ENCODE peak calls at places on chromosomes 16 and 17, in ten cellular contexts. One of them, this sample, is unnamed.

GRCh38 chr17:77184474-77184873 is 43.7 kb downstream of the SEC14L1 start:
- DNase-seq in IMR-90: no peak
- DNase-seq in PC-3: no peak
- DNase-seq in body of pancreas: no peak
- DNase-seq in hepatocyte: no peak
- DNase-seq in A549: no peak
- DNase-seq in cardiac fibroblast: no peak
- DNase-seq in heart right ventricle: no peak
- DNase-seq in bronchial epithelial cell: peak; percentile 17
- DNase-seq in kidney epithelial cell: no peak
- DNase-seq in this sample: no peak

GRCh38 chr16:11634307-11634706 is 33.9 kb upstream of the SNN start:
- DNase-seq in PC-3: no peak
- DNase-seq in A549: no peak
- DNase-seq in bronchial epithelial cell: no peak
- DNase-seq in heart right ventricle: no peak
- DNase-seq in cardiac fibroblast: no peak
- DNase-seq in IMR-90: no peak
- DNase-seq in kidney epithelial cell: no peak
- DNase-seq in body of pancreas: no peak
- DNase-seq in hepatocyte: no peak
- DNase-seq in this sample: no peak

GRCh38 chr16:22189473-22190168 is 16.5 kb upstream of the EEF2K start:
- DNase-seq in heart right ventricle: peak; percentile 63
- DNase-seq in kidney epithelial cell: no peak
- DNase-seq in A549: no peak
- DNase-seq in cardiac fibroblast: peak; percentile 63
- DNase-seq in bronchial epithelial cell: peak; percentile 47
- DNase-seq in hepatocyte: peak; percentile 30
- DNase-seq in IMR-90: peak; percentile 16
- DNase-seq in PC-3: peak; percentile 41
- DNase-seq in body of pancreas: peak; percentile 44
- DNase-seq in this sample: no peak

GRCh38 chr16:51825740-51826139 is 674.7 kb upstream of the SALL1 start:
- DNase-seq in PC-3: no peak
- DNase-seq in hepatocyte: no peak
- DNase-seq in cardiac fibroblast: no peak
- DNase-seq in bronchial epithelial cell: peak; percentile 40
- DNase-seq in A549: no peak
- DNase-seq in kidney epithelial cell: no peak
- DNase-seq in body of pancreas: no peak
- DNase-seq in IMR-90: peak; percentile 75
- DNase-seq in heart right ventricle: no peak
- DNase-seq in this sample: no peak

GRCh38 chr17:30237296-30238002 is 2.0 kb upstream of the SLC6A4 start:
- DNase-seq in heart right ventricle: no peak
- DNase-seq in bronchial epithelial cell: no peak
- DNase-seq in body of pancreas: no peak
- DNase-seq in PC-3: no peak
- DNase-seq in A549: no peak
- DNase-seq in cardiac fibroblast: no peak
- DNase-seq in IMR-90: no peak
- DNase-seq in kidney epithelial cell: no peak
- DNase-seq in hepatocyte: no peak
- DNase-seq in this sample: no peak

GRCh38 chr16:75943705-75944514 is 217.6 kb upstream of the CPHXL start:
- DNase-seq in cardiac fibroblast: no peak
- DNase-seq in body of pancreas: no peak
- DNase-seq in heart right ventricle: no peak
- DNase-seq in IMR-90: no peak
- DNase-seq in A549: no peak
- DNase-seq in PC-3: no peak
- DNase-seq in kidney epithelial cell: no peak
- DNase-seq in bronchial epithelial cell: no peak
- DNase-seq in hepatocyte: peak; percentile 53
- DNase-seq in this sample: no peak

GRCh38 chr17:76869878-76870714 is 1.9 kb downstream of the MGAT5B start:
- DNase-seq in hepatocyte: peak; percentile 41
- DNase-seq in heart right ventricle: no peak
- DNase-seq in bronchial epithelial cell: no peak
- DNase-seq in PC-3: no peak
- DNase-seq in kidney epithelial cell: no peak
- DNase-seq in IMR-90: peak; percentile 12
- DNase-seq in cardiac fibroblast: no peak
- DNase-seq in body of pancreas: no peak
- DNase-seq in A549: no peak
- DNase-seq in this sample: no peak

GRCh38 chr16:24847358-24847664 is 1.5 kb downstream of the SLC5A11 start:
- DNase-seq in PC-3: no peak
- DNase-seq in hepatocyte: no peak
- DNase-seq in kidney epithelial cell: no peak
- DNase-seq in A549: no peak
- DNase-seq in bronchial epithelial cell: no peak
- DNase-seq in heart right ventricle: no peak
- DNase-seq in body of pancreas: no peak
- DNase-seq in IMR-90: no peak
- DNase-seq in cardiac fibroblast: no peak
- DNase-seq in this sample: no peak

GRCh38 chr17:76381633-76382304 is 2.6 kb upstream of the SPHK1 start:
- DNase-seq in body of pancreas: peak; percentile 74
- DNase-seq in hepatocyte: no peak
- DNase-seq in bronchial epithelial cell: no peak
- DNase-seq in A549: no peak
- DNase-seq in PC-3: no peak
- DNase-seq in cardiac fibroblast: peak; percentile 75
- DNase-seq in heart right ventricle: peak; percentile 26
- DNase-seq in kidney epithelial cell: no peak
- DNase-seq in IMR-90: peak; percentile 49
- DNase-seq in this sample: no peak

DNA sequence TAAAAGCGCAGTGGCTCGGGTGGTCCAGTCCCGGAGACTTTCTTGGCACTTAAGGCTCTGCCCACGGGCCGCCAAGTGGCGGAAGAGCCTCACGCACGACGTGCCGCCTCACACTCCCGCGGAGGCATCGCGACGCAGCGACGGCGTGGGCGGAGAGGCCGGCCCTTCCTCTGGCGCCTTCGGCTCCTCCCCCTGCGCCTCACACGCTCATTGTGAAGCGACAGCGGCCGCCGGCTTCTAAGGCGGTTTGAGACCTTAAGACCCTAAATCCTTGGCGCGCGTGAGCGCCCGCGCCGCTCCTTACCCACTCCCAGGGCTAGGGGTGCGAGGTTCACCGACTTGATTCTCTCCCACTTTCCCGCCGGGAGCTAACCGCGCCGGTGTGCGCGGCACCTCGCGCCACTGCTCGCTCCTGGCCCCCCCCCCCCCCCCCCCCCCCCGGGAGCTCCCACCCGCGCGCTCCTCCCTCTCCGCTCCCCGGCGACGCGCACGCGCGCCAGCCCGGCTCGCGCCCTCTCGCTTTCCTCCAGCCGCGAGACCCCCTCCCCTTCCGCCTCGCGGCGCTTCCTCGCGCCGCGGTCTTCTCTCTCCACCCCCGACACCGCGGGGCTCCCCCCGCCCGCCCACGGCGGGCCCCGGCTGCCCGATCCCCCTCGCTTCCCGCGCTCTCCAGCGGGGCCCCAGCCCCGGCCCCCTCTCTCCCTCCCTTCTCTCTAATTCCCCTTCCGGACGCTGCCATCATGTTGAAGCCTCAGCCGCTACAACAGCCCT is at the start of gene ATXN2L:
- DNase-seq in kidney epithelial cell: peak; percentile 63
- DNase-seq in A549: peak; percentile 98
- DNase-seq in body of pancreas: peak; percentile 95
- DNase-seq in heart right ventricle: peak; percentile 94
- DNase-seq in IMR-90: peak; percentile 96
- DNase-seq in cardiac fibroblast: peak; percentile 98
- DNase-seq in bronchial epithelial cell: peak; percentile 79
- DNase-seq in PC-3: peak; percentile 90
- DNase-seq in hepatocyte: peak; percentile 98
- DNase-seq in this sample: peak; percentile 46
- TF ChIP-seq CTCF in kidney epithelial cell: no peak
- TF ChIP-seq CTCF in A549: no peak
- TF ChIP-seq CTCF in body of pancreas: no peak
- TF ChIP-seq CTCF in heart right ventricle: no peak
- TF ChIP-seq CTCF in IMR-90: peak; percentile 20
- TF ChIP-seq CTCF in cardiac fibroblast: peak; percentile 1
- TF ChIP-seq CTCF in bronchial epithelial cell: no peak
- TF ChIP-seq CTCF in PC-3: no peak
- TF ChIP-seq CTCF in hepatocyte: no peak
- TF ChIP-seq CTCF in this sample: no peak

DNA sequence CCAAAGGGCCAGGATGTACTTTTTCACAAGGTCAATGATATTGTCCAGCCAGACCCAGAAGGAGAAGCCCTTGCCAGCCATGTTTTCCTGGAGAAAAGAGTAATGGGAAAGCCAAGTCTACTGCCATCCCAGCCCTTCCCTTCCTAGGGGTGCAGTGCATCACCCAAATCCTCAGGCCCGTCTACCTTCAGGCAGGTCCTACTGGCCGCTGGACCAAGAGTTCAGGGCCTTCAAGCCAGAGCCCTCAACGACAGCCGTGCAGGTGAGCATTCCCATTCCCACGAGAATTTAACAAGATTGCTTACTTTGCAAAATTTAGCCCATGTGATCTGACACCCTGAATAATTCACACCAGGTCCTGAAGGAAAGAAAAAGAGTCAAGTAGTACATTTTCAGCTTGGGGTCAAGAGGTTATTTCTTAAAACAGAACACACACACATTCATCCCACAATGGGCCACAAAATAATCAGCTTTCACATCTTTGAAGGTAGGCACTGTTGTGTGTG is 35.0 kb downstream of the STAT5A start:
- DNase-seq in heart right ventricle: no peak
- DNase-seq in kidney epithelial cell: no peak
- DNase-seq in PC-3: no peak
- DNase-seq in A549: no peak
- DNase-seq in bronchial epithelial cell: no peak
- DNase-seq in IMR-90: no peak
- DNase-seq in cardiac fibroblast: no peak
- DNase-seq in body of pancreas: no peak
- DNase-seq in hepatocyte: no peak
- DNase-seq in this sample: no peak
- TF ChIP-seq CTCF in heart right ventricle: no peak
- TF ChIP-seq CTCF in kidney epithelial cell: no peak
- TF ChIP-seq CTCF in PC-3: no peak
- TF ChIP-seq CTCF in A549: no peak
- TF ChIP-seq CTCF in bronchial epithelial cell: no peak
- TF ChIP-seq CTCF in IMR-90: no peak
- TF ChIP-seq CTCF in cardiac fibroblast: no peak
- TF ChIP-seq CTCF in body of pancreas: no peak
- TF ChIP-seq CTCF in hepatocyte: no peak
- TF ChIP-seq CTCF in this sample: no peak

GRCh38 chr17:74452027-74452840 is 14.2 kb upstream of the CD300A start:
- DNase-seq in kidney epithelial cell: no peak
- DNase-seq in hepatocyte: no peak
- DNase-seq in IMR-90: no peak
- DNase-seq in heart right ventricle: no peak
- DNase-seq in cardiac fibroblast: no peak
- DNase-seq in body of pancreas: no peak
- DNase-seq in A549: no peak
- DNase-seq in bronchial epithelial cell: peak; percentile 10
- DNase-seq in PC-3: no peak
- DNase-seq in this sample: no peak

GRCh38 chr17:74455025-74455585 is 11.3 kb upstream of the CD300A start:
- DNase-seq in IMR-90: no peak
- DNase-seq in A549: no peak
- DNase-seq in PC-3: no peak
- DNase-seq in kidney epithelial cell: no peak
- DNase-seq in body of pancreas: no peak
- DNase-seq in bronchial epithelial cell: no peak
- DNase-seq in hepatocyte: no peak
- DNase-seq in cardiac fibroblast: no peak
- DNase-seq in heart right ventricle: peak; percentile 36
- DNase-seq in this sample: no peak

GRCh38 chr17:74453665-74454196 is 12.7 kb upstream of the CD300A start:
- DNase-seq in heart right ventricle: no peak
- DNase-seq in IMR-90: no peak
- DNase-seq in PC-3: peak; percentile 88
- DNase-seq in hepatocyte: no peak
- DNase-seq in A549: peak; percentile 77
- DNase-seq in bronchial epithelial cell: no peak
- DNase-seq in cardiac fibroblast: no peak
- DNase-seq in kidney epithelial cell: no peak
- DNase-seq in body of pancreas: peak; percentile 94
- DNase-seq in this sample: no peak

GRCh38 chr17:74452841-74453661 is 13.4 kb upstream of the CD300A start:
- DNase-seq in A549: no peak
- DNase-seq in body of pancreas: no peak
- DNase-seq in IMR-90: no peak
- DNase-seq in bronchial epithelial cell: no peak
- DNase-seq in kidney epithelial cell: no peak
- DNase-seq in PC-3: no peak
- DNase-seq in heart right ventricle: no peak
- DNase-seq in cardiac fibroblast: no peak
- DNase-seq in hepatocyte: peak; percentile 40
- DNase-seq in this sample: no peak

DNA sequence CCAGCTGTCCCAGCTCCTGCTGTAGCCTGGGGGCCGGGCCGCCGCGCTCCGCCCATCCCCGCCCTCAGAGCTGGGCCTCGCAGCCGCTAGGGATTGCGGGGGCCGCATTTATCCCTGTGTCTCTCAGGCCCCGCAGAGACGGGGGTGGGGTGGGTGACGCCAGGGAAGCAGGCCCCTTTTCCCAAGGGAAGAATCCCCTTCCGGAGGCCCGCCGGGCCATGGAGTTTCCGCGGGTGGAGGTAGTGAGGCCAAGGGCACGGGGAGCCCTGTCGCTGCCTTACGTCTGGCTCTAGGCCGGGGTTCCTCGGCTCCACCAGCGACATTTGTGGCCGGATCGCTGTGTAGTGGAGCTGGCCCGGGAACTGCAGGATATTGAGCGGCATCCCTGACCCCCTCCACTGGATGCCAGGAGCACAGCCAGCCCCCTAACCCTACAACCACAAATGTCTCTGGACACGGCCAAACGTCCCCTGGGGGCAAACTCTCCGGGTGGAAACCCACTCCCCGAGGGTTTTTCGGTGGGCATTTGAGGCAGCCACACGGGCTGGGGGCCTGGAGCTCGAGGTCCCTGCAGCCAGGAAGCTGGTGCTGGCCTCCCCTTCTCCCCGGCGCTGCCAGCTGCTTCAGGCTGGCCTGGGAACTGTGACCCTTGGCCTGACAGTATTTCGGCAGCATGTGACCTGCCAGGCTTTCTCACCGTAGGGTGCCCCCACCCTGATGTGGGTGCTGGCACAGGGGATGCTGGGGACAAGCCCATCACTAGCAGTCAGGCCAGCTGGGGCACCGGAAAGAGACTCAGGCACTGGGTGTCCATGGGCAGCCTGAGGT is 12.0 kb upstream of the CD300A start:
- DNase-seq in PC-3: no peak
- DNase-seq in hepatocyte: peak; percentile 97
- DNase-seq in cardiac fibroblast: peak; percentile 89
- DNase-seq in heart right ventricle: peak; percentile 95
- DNase-seq in IMR-90: peak; percentile 29
- DNase-seq in body of pancreas: peak; percentile 32
- DNase-seq in A549: no peak
- DNase-seq in bronchial epithelial cell: peak; percentile 47
- DNase-seq in kidney epithelial cell: no peak
- DNase-seq in this sample: no peak
- TF ChIP-seq CTCF in PC-3: no peak
- TF ChIP-seq CTCF in hepatocyte: peak; percentile 4
- TF ChIP-seq CTCF in cardiac fibroblast: no peak
- TF ChIP-seq CTCF in heart right ventricle: peak; percentile 25
- TF ChIP-seq CTCF in IMR-90: no peak
- TF ChIP-seq CTCF in body of pancreas: peak; percentile 44
- TF ChIP-seq CTCF in A549: no peak
- TF ChIP-seq CTCF in bronchial epithelial cell: no peak
- TF ChIP-seq CTCF in kidney epithelial cell: no peak
- TF ChIP-seq CTCF in this sample: no peak

GRCh38 chr17:15309236-15309635 is 32.2 kb downstream of the TEKT3 start:
- DNase-seq in A549: no peak
- DNase-seq in hepatocyte: no peak
- DNase-seq in PC-3: no peak
- DNase-seq in body of pancreas: no peak
- DNase-seq in bronchial epithelial cell: no peak
- DNase-seq in IMR-90: no peak
- DNase-seq in heart right ventricle: no peak
- DNase-seq in cardiac fibroblast: no peak
- DNase-seq in kidney epithelial cell: no peak
- DNase-seq in this sample: no peak
- TF ChIP-seq CTCF in A549: no peak
- TF ChIP-seq CTCF in hepatocyte: no peak
- TF ChIP-seq CTCF in PC-3: no peak
- TF ChIP-seq CTCF in body of pancreas: no peak
- TF ChIP-seq CTCF in bronchial epithelial cell: no peak
- TF ChIP-seq CTCF in IMR-90: no peak
- TF ChIP-seq CTCF in heart right ventricle: no peak
- TF ChIP-seq CTCF in cardiac fibroblast: no peak
- TF ChIP-seq CTCF in kidney epithelial cell: no peak
- TF ChIP-seq CTCF in this sample: no peak